ENCODE peak calls at places on chromosomes 2 and 18, in seven cellular contexts. Y is adrenal gland, Q is kidney, T is AG04450, G is PC-3, V is hepatocyte, M is cardiac fibroblast. U is an unnamed sample.

GRCh38 chr2:232928564-232929302 is 58.7 kb downstream of the SNORC start:
- DNase-seq in Y (no peak), Q (no peak), T (no peak), G (no peak), V (no peak), M (no peak), U (no peak)

GRCh38 chr2:150607471-150607870 is 120.0 kb upstream of the RND3 start:
- DNase-seq in Y (no peak), Q (no peak), T (no peak), G (no peak), V (no peak), M (peak), U (no peak)

GRCh38 chr2:2870106-2870505 is 507.5 kb downstream of the EIPR1 start:
- DNase-seq in Y (no peak), Q (no peak), T (no peak), G (no peak), V (no peak), M (no peak), U (no peak)

GRCh38 chr2:172021955-172022354 is 22.2 kb downstream of the METAP1D start:
- DNase-seq in Y (no peak), Q (no peak), T (no peak), G (no peak), V (no peak), M (peak), U (no peak)

GRCh38 chr2:237465515-237466227 is 21.4 kb upstream of the MLPH start:
- DNase-seq in Y (no peak), Q (no peak), T (peak), G (peak), V (no peak), M (peak), U (no peak)

GRCh38 chr2:205746408-205746785 is 64.1 kb downstream of the NRP2 start:
- DNase-seq in Y (peak), Q (peak), T (no peak), G (peak), V (no peak), M (no peak), U (no peak)

GRCh38 chr2:38254796-38255195 is 122.3 kb downstream of the ATL2 start:
- DNase-seq in Y (no peak), Q (no peak), T (no peak), G (no peak), V (no peak), M (no peak), U (no peak)

GRCh38 chr18:31497404-31497710 is 620 bp upstream of the DSG2 start:
- DNase-seq in Y (no peak), Q (no peak), T (no peak), G (no peak), V (no peak), M (no peak), U (no peak)

GRCh38 chr18:8706981-8707940 is 1.9 kb downstream of the MTCL1 start:
- DNase-seq in Y (no peak), Q (peak), T (no peak), G (peak), V (peak), M (peak), U (no peak)

GRCh38 chr2:74812787-74813200 is 21.1 kb upstream of the HK2 start:
- DNase-seq in Y (no peak), Q (no peak), T (no peak), G (no peak), V (no peak), M (no peak), U (no peak)

GRCh38 chr2:109554758-109555157 is 59.0 kb downstream of the SEPTIN10 start:
- DNase-seq in Y (no peak), Q (no peak), T (no peak), G (no peak), V (peak), M (no peak), U (no peak)

GRCh38 chr2:170254293-170254732 is 76.4 kb downstream of the MYO3B start:
- DNase-seq in Y (no peak), Q (peak), T (no peak), G (no peak), V (no peak), M (no peak), U (no peak)

GRCh38 chr2:24874025-24874424 is 46.0 kb downstream of the ADCY3 start:
- DNase-seq in Y (no peak), Q (no peak), T (no peak), G (no peak), V (no peak), M (peak), U (no peak)

GRCh38 chr2:64534363-64534762 is 10.2 kb downstream of the AFTPH start:
- DNase-seq in Y (no peak), Q (no peak), T (no peak), G (peak), V (no peak), M (no peak), U (no peak)

GRCh38 chr18:78431606-78432005 is 548.0 kb upstream of the SALL3 start:
- DNase-seq in Y (no peak), Q (no peak), T (no peak), G (no peak), V (no peak), M (no peak), U (no peak)
- H3K4me3 ChIP-seq in Y (no peak), Q (no peak), T (no peak), G (no peak), V (no peak), M (no peak), U (no peak)

GRCh38 chr2:168995744-168996143 is 35.4 kb downstream of the ABCB11 start:
- DNase-seq in Y (no peak), Q (no peak), T (no peak), G (no peak), V (no peak), M (no peak), U (no peak)
- H3K4me3 ChIP-seq in Y (no peak), Q (no peak), T (no peak), G (no peak), V (no peak), M (no peak), U (no peak)

GRCh38 chr2:197307236-197307932 is 3.2 kb downstream of the ANKRD44 start:
- DNase-seq in Y (no peak), Q (no peak), T (no peak), G (no peak), V (no peak), M (no peak), U (no peak)
- H3K4me3 ChIP-seq in Y (no peak), Q (no peak), T (no peak), G (no peak), V (no peak), M (no peak), U (no peak)

GRCh38 chr2:241092677-241093076 is 9.4 kb downstream of the MTERF4 start:
- DNase-seq in Y (no peak), Q (no peak), T (no peak), G (no peak), V (no peak), M (no peak), U (no peak)

GRCh38 chr2:241094172-241094571 is 7.9 kb downstream of the MTERF4 start:
- DNase-seq in Y (no peak), Q (no peak), T (no peak), G (no peak), V (no peak), M (no peak), U (no peak)

GRCh38 chr2:241096979-241097378 is 5.1 kb downstream of the MTERF4 start:
- DNase-seq in Y (no peak), Q (no peak), T (no peak), G (no peak), V (no peak), M (no peak), U (no peak)

GRCh38 chr2:241095594-241096290 is 6.3 kb downstream of the MTERF4 start:
- DNase-seq in Y (no peak), Q (no peak), T (no peak), G (no peak), V (no peak), M (no peak), U (no peak)

DNA sequence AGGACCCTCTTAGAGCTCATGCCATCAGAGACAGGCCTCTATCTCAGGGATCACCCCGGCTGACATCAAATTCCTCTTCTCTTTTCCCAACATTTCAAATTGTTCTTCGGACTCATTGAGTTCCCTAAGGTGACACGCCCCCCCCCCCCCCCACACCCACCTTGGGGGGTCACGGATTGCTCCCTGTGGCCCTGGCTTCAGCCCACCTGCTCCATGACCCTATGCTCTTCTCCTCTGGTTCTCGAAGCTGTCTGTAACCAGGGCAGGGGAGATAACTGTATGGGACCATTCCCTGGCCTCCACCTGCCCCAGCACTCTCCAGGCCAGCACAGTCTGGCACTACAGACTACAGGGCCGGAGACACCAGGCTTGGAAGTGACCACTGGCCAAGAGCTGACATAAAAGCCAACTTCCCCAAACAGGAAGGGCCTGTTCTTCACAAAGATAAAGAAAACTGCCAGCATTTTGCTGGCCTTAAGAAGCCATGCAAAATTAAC is 7.1 kb downstream of the MTERF4 start:
- DNase-seq in Y (no peak), Q (no peak), T (no peak), G (no peak), V (no peak), M (no peak), U (no peak)
- H3K4me3 ChIP-seq in Y (no peak), Q (no peak), T (no peak), G (no peak), V (no peak), M (no peak), U (no peak)

GRCh38 chr2:204452464-204453023 is 92.7 kb upstream of the PARD3B start:
- DNase-seq in Y (no peak), Q (no peak), T (peak), G (peak), V (peak), M (peak), U (peak)
- H3K4me3 ChIP-seq in Y (no peak), Q (no peak), T (peak), G (peak), V (no peak), M (no peak), U (no peak)

DNA sequence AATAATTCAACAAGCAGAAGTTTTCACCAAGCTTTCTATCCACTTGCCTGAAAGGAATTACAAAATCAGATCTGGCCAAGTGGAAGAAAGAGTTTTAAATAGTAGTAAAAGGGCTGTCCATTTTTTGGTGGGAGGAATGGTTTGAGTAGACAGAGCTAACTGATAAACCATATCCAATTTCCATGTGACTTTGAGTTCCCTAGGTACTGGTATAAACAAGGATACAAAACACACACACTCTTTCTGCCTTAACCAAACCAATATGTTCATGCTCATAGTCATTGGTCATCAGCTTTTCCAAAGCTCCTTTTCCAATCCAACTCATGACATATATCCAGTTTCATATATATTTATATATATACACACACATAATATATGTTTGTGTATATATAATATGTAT is 49.5 kb upstream of the REL start:
- DNase-seq in Y (no peak), Q (no peak), T (no peak), G (no peak), V (no peak), M (no peak), U (no peak)
- H3K4me3 ChIP-seq in Y (no peak), Q (no peak), T (no peak), G (no peak), V (no peak), M (no peak), U (no peak)

GRCh38 chr2:219243291-219243761 is 1.9 kb downstream of the GLB1L start:
- DNase-seq in Y (no peak), Q (no peak), T (no peak), G (no peak), V (no peak), M (no peak), U (no peak)
- H3K4me3 ChIP-seq in Y (no peak), Q (peak), T (peak), G (no peak), V (no peak), M (no peak), U (peak)

GRCh38 chr18:34223164-34223892 is 1.4 kb downstream of the NOL4 start:
- DNase-seq in Y (no peak), Q (peak), T (no peak), G (no peak), V (peak), M (no peak), U (no peak)
- H3K4me3 ChIP-seq in Y (no peak), Q (peak), T (no peak), G (peak), V (peak), M (peak), U (peak)

DNA sequence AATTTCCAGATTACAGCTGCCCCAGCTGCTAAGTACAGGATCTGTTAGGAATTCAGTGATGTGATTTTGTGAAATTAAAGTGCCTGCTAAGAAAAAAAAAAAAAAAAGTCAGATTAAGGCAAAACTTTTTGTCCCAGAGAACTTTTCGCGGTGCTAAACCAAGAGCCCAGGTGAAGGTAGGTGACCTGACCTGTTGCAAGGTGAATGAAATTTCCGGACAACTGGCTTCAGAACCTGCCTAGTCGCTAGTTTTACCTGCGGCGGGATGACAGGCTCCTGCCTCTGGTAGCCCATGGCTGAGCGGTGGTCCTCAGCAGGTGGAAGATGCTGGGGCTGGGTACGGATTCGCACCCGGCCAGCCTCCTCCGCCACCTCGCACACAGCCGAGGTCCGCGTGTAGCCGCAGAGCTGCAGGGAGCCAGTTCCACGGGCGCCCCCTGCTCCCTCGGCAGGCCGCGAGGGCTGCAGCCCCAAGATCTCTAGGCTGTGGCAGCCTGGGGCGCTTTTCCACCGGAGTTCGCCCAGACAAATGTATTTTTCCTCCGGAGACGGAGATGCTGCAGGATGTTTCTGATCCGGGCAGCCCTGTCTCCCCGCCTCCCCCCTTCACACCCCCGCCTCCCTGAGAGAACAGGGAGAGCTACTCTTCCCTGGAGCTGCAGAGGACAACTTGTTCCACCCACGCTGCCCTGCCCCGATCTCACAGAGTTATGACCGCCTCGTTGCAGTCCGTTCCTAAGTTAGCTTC is at the start of gene SLC38A11:
- DNase-seq in Y (peak), Q (peak), T (no peak), G (no peak), V (peak), M (peak), U (no peak)
- H3K4me3 ChIP-seq in Y (no peak), Q (peak), T (peak), G (peak), V (no peak), M (peak), U (peak)

GRCh38 chr2:184815824-184816223 is 217.5 kb downstream of the ZNF804A start:
- DNase-seq in Y (no peak), Q (no peak), T (no peak), G (no peak), V (no peak), M (no peak), U (no peak)

DNA sequence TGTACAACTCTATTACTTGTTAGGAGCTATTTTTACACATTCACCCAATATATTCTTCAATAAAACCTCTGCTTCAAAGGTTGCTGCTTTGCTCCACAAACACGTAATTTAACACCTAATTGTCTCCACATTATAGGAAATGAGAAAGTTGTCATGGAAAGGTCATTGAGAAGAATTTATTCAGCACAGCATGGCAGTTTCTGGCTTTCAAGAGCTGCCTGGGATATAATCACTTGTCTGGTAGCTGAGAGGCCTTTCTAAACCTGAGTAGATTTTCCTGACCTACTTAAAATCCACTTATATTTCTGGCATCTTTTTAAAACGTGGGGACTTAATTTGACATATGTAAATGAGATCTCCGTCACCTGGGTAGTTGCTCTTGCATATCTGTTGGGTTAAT is 216.1 kb downstream of the ZNF804A start:
- DNase-seq in Y (no peak), Q (no peak), T (no peak), G (no peak), V (no peak), M (no peak), U (no peak)
- H3K4me3 ChIP-seq in Y (no peak), Q (no peak), T (no peak), G (no peak), V (no peak), M (no peak), U (no peak)

U was measured in retinal pigment epithelial cell.